ENCODE peak calls at places on chromosomes 1 and 21, in seven cellular contexts. B, E, V, I, P, M and Z are unnamed samples.

GRCh38 chr1:13967707-13968106 is 267.7 kb downstream of the PRDM2 start:
- DNase-seq in I (no peak), V (no peak), E (no peak), B (no peak), P (no peak), M (no peak), Z (no peak)

GRCh38 chr1:67204298-67204697 is 38.0 kb downstream of the IL23R start:
- DNase-seq in M (no peak), V (no peak), E (no peak), P (no peak), I (no peak), B (no peak), Z (no peak)

GRCh38 chr1:153816283-153816904 is 41.2 kb downstream of the SLC27A3 start:
- DNase-seq in V (no peak), M (no peak), I (no peak), P (no peak), B (no peak), E (no peak), Z (no peak)

GRCh38 chr1:150235436-150235851 is 468 bp downstream of the ANP32E start:
- DNase-seq in B (no peak), M (peak), V (peak), I (no peak), P (peak), E (no peak), Z (peak)

GRCh38 chr1:224736619-224737352 is 120.7 kb downstream of the CNIH3 start:
- DNase-seq in V (no peak), M (peak), E (peak), B (no peak), I (no peak), P (no peak), Z (no peak)

GRCh38 chr1:195394567-195394966 is 1213.7 kb downstream of the KCNT2 start:
- DNase-seq in B (no peak), P (no peak), M (no peak), V (no peak), I (no peak), E (no peak), Z (no peak)

GRCh38 chr1:116246174-116246573 is 126.9 kb upstream of the ATP1A1 start:
- DNase-seq in M (no peak), V (no peak), B (no peak), E (no peak), P (no peak), I (no peak), Z (no peak)

GRCh38 chr1:17010601-17011438 is 908 bp downstream of the ATP13A2 start:
- DNase-seq in V (no peak), E (no peak), I (peak), P (no peak), B (peak), M (peak), Z (peak)

GRCh38 chr21:36126621-36127110 is 8.2 kb upstream of the CBR3 start:
- DNase-seq in E (no peak), V (no peak), P (no peak), I (peak), M (no peak), B (no peak), Z (no peak)
- H3K27ac ChIP-seq in E (no peak), V (peak), P (no peak), I (peak), M (no peak), B (peak), Z (no peak)

GRCh38 chr21:36297938-36298572 is 21.9 kb upstream of the MORC3 start:
- DNase-seq in P (no peak), I (peak), E (peak), M (peak), B (no peak), V (no peak), Z (no peak)
- TF ChIP-seq POLR2A in P (no peak), I (no peak), E (no peak), M (no peak), B (peak), V (no peak), Z (no peak)

GRCh38 chr1:178093150-178093957 is 550 bp upstream of the RASAL2 start:
- DNase-seq in P (peak), I (peak), B (peak), M (peak), E (peak), V (peak), Z (peak)

GRCh38 chr1:178098262-178098661 is 4.4 kb downstream of the RASAL2 start:
- DNase-seq in E (no peak), M (no peak), I (no peak), B (no peak), V (no peak), P (no peak), Z (no peak)

GRCh38 chr1:178094752-178095645 is 1.1 kb downstream of the RASAL2 start:
- DNase-seq in M (no peak), E (no peak), I (no peak), B (no peak), V (no peak), P (no peak), Z (no peak)

GRCh38 chr1:178093958-178094751 is at the start of gene RASAL2:
- DNase-seq in B (peak), E (peak), I (peak), M (peak), P (peak), V (peak), Z (peak)

DNA sequence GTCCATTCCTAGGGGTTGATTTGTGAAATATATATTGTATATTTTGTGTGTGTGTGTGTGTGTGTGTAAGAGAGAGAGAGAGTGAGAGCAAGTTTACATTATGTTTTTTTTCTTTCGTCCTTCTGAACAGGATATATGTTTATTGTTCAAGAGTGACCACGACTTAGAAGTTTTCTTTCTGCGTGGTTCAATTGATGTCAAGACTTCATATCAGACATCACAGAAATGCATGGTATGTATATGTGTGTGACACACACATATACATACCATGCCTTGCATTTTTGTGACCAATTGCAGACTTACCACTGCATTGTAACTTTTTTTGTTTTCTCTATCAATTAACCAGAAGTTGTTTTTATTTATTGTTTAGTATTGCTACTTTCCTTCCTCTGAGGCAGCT is 2.5 kb downstream of the RASAL2 start:
- DNase-seq in M (no peak), B (no peak), V (no peak), E (no peak), I (no peak), P (no peak), Z (no peak)
- TF ChIP-seq EP300 in M (no peak), B (no peak), V (no peak), E (no peak), I (no peak), P (no peak), Z (no peak)

DNA sequence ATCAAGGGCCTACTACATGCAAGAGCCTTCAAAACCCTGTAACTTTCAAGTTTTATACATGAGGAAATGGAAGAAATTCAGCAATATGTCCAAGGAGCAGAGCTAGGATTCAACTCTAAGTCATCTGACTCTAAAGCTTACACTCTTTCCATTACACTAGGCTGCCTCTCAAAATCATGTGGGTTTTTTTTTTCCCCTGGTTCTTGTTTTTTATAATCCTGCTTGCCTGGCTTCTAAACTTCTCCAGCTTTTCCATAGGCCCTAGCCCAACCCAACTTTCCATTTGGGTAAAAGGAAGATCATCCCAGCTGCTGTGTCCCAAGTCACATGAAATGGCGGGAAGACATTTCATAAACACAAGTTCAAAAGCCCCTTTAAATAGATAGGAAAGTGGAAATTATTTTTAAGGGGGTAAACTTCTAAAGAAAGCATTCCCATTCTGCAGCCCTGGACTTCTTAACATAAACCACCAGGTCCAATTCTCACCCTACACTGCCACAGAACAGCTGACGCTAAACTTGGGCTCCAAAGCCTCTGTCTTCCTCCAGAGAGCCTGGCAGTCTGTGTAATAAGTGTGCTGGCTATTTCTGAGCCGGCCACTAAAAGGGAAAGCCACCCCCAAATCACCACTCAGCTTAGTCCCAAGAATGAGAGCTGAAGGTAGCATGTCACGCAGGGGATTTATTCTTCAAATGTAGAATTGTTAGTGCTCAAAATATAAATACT is 46.9 kb downstream of the ITPKB start:
- DNase-seq in P (no peak), B (no peak), M (no peak), E (no peak), I (no peak), V (no peak), Z (no peak)
- H3K27ac ChIP-seq in P (no peak), B (peak), M (no peak), E (no peak), I (peak), V (peak), Z (no peak)